ENCODE peak calls at places on chromosomes 2 and 18, in nine cellular contexts. M is IMR-90, V is GM13976, F is sigmoid colon, R is brain microvascular endothelial cell, U is mammary epithelial cell, Y is neural crest cell, G is tibial nerve, S is GM06990. X is an unnamed sample.

GRCh38 chr18:55031164-55031563 is 71.9 kb upstream of the CCDC68 start:
- DNase-seq in G (no peak), M (no peak), Y (no peak), V (no peak), S (no peak), R (no peak), U (no peak), F (no peak), X (no peak)

GRCh38 chr2:73736378-73736777 is 767 bp downstream of the TPRKB start:
- DNase-seq in V (no peak), M (no peak), F (no peak), S (no peak), R (no peak), Y (no peak), G (no peak), U (no peak), X (no peak)

GRCh38 chr18:13640266-13640860 is 86.0 kb downstream of the FAM210A start:
- DNase-seq in F (peak), S (no peak), G (no peak), R (no peak), V (no peak), M (no peak), Y (no peak), U (no peak), X (no peak)

GRCh38 chr2:28231110-28231621 is 161.5 kb upstream of the FOSL2 start:
- DNase-seq in V (no peak), U (peak), M (peak), R (no peak), Y (no peak), F (no peak), G (no peak), S (no peak), X (no peak)

GRCh38 chr2:866009-866680 is 84.5 kb upstream of the SNTG2 start:
- DNase-seq in M (no peak), Y (no peak), F (no peak), S (no peak), R (no peak), G (no peak), U (no peak), V (no peak), X (no peak)

GRCh38 chr2:120710256-120710655 is 25.4 kb upstream of the GLI2 start:
- DNase-seq in V (no peak), F (no peak), M (peak), U (no peak), S (no peak), G (peak), R (peak), Y (no peak), X (no peak)

GRCh38 chr2:239467281-239467955 is 66.6 kb upstream of the HDAC4 start:
- DNase-seq in Y (no peak), F (peak), G (no peak), R (no peak), S (no peak), V (no peak), M (no peak), U (no peak), X (no peak)

GRCh38 chr2:157229572-157229971 is 27.9 kb upstream of the GALNT5 start:
- DNase-seq in U (peak), M (peak), G (no peak), V (no peak), S (no peak), Y (no peak), R (peak), F (no peak), X (no peak)

GRCh38 chr2:3041246-3041645 is 336.4 kb downstream of the EIPR1 start:
- DNase-seq in V (no peak), M (no peak), S (no peak), G (no peak), R (no peak), F (no peak), U (no peak), Y (no peak), X (no peak)

GRCh38 chr18:45801396-45802004 is 24.0 kb upstream of the SIGLEC15 start:
- DNase-seq in G (no peak), V (no peak), M (no peak), Y (no peak), U (peak), F (no peak), R (no peak), S (no peak), X (no peak)
- TF ChIP-seq CTCF in G (no peak), V (no peak), M (no peak), Y (no peak), U (no peak), F (no peak), R (no peak), S (no peak), X (no peak)

DNA sequence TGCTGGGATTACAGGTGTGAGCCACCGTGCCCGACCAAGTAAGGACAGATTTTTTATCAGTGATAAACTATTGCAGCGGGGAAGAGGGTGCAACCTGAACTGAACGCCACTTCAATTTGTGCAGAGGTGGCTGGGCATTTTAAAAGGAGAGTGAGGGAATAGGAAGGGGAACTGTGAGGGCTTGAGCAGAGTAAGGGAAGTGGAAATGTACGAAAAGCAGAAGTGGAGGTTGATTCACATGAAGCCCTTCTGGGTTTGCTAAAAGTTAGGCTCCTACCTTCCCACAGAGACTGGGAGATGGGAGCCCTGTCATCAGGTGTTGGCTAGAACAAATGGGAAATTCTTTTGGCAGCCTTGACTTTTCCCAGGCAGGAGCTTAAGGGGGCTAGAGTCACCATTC is 6.1 kb downstream of the STK11IP start:
- DNase-seq in F (no peak), U (no peak), G (no peak), Y (no peak), M (no peak), V (no peak), S (no peak), R (no peak), X (no peak)
- TF ChIP-seq CTCF in F (no peak), U (no peak), G (no peak), Y (no peak), M (no peak), V (no peak), S (no peak), R (no peak), X (no peak)

GRCh38 chr2:236237468-236238190 is 26.6 kb downstream of the ASB18 start:
- DNase-seq in V (no peak), G (no peak), U (no peak), S (no peak), M (no peak), F (no peak), R (no peak), Y (no peak), X (no peak)

GRCh38 chr2:236238756-236239155 is 25.4 kb downstream of the ASB18 start:
- DNase-seq in U (no peak), R (no peak), M (no peak), V (no peak), S (no peak), G (no peak), F (no peak), Y (no peak), X (no peak)

GRCh38 chr2:236239276-236240065 is 24.7 kb downstream of the ASB18 start:
- DNase-seq in S (no peak), Y (no peak), V (no peak), F (no peak), U (no peak), G (no peak), M (no peak), R (no peak), X (no peak)

GRCh38 chr2:236240228-236240990 is 23.8 kb downstream of the ASB18 start:
- DNase-seq in V (no peak), S (no peak), G (no peak), U (no peak), F (no peak), M (peak), R (peak), Y (no peak), X (no peak)

GRCh38 chr2:236236559-236237450 is 27.4 kb downstream of the ASB18 start:
- DNase-seq in G (no peak), U (no peak), R (no peak), Y (no peak), M (no peak), S (no peak), F (no peak), V (no peak), X (no peak)
- TF ChIP-seq CTCF in G (no peak), U (no peak), R (peak), Y (no peak), M (no peak), S (no peak), F (no peak), V (no peak), X (no peak)

GRCh38 chr2:135799738-135800137 is 37.2 kb downstream of the LCT start:
- DNase-seq in Y (no peak), V (no peak), G (no peak), M (no peak), S (no peak), R (no peak), U (no peak), F (no peak), X (no peak)
- TF ChIP-seq CTCF in Y (peak), V (no peak), G (no peak), M (no peak), S (peak), R (peak), U (no peak), F (no peak), X (no peak)

DNA sequence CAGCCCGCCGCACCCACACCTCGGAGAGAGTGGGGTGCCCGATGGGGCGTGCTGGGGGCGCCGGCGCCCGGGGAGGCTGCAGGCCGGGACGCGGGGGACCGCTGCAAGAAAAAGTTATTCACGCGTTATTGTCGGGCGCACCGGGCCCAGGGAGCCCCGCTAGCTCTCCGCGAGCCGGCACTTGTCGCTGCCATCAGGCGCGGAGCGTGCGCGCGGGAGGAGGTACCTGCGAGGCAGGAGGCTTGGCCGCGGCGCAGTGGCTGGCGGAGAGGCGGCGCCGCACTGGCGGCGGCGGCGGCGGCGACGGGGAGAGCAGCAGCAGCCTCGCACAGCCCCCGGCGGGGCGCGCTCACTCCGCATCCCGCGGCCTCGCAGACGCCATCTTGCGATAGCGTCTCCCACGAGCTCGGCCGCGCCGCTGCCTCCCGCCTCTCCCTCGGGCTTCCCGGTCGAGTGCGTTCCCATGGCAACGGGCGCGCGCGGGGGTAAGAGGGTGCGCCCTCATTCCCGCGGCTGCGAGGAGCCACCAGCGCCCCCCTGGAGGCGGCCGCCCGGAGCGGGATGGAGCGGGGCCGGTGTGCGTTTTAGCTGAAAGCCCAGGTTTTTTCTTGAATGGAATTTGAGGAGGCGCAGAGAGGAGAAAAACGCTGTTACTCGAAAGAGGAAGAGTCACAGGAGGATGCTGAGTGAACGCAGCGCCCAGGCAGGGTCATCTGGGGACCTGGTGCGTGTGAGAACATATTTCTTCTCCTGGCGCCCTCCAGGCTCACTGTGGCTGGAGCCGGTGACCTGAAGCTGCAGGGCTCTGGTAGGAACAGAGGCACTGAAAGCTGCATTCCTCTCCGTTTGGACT is at the start of gene CHN1:
- DNase-seq in S (peak), Y (peak), V (peak), U (peak), G (peak), R (peak), M (peak), F (peak), X (peak)
- TF ChIP-seq CTCF in S (no peak), Y (peak), V (no peak), U (no peak), G (no peak), R (no peak), M (peak), F (no peak), X (no peak)

GRCh38 chr2:46184794-46185583 is 112.2 kb upstream of the EPAS1 start:
- DNase-seq in F (no peak), R (no peak), S (no peak), V (no peak), G (no peak), U (no peak), M (no peak), Y (no peak), X (no peak)
- TF ChIP-seq CTCF in F (no peak), R (peak), S (peak), V (no peak), G (no peak), U (peak), M (peak), Y (no peak), X (peak)

DNA sequence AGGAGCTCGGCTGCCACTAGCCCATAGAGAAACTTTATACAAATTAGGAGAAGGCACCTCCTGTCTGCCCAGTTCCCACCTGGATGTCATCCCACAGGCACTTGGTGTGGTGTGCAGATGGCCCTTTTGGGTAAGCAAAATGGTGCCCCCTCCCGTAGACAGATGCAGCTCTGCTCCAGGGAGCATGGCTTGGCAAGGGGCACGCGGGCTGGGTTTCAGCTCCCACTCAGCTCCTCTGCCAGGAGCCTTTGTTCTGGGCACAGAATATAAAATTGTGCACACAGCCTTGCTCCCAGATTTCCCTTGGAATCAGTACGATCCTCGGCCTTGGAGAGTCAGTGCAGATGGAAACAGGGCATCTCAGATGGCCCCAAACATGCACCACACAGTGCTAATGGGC is 20.3 kb upstream of the KCNF1 start:
- DNase-seq in U (no peak), G (no peak), F (no peak), Y (no peak), M (no peak), S (no peak), R (no peak), V (no peak), X (no peak)
- TF ChIP-seq CTCF in U (no peak), G (no peak), F (no peak), Y (no peak), M (no peak), S (no peak), R (no peak), V (no peak), X (no peak)

GRCh38 chr2:102942098-102942497 is 180.3 kb downstream of the TMEM182 start:
- DNase-seq in G (no peak), F (no peak), Y (no peak), M (no peak), R (no peak), S (no peak), U (no peak), V (no peak), X (no peak)
- TF ChIP-seq CTCF in G (no peak), F (no peak), Y (no peak), M (no peak), R (no peak), S (no peak), U (no peak), V (no peak), X (no peak)

GRCh38 chr18:22368066-22368465 is 49.6 kb downstream of the CTAGE1 start:
- DNase-seq in F (no peak), S (no peak), G (no peak), U (no peak), Y (no peak), M (no peak), V (no peak), R (no peak), X (no peak)

DNA sequence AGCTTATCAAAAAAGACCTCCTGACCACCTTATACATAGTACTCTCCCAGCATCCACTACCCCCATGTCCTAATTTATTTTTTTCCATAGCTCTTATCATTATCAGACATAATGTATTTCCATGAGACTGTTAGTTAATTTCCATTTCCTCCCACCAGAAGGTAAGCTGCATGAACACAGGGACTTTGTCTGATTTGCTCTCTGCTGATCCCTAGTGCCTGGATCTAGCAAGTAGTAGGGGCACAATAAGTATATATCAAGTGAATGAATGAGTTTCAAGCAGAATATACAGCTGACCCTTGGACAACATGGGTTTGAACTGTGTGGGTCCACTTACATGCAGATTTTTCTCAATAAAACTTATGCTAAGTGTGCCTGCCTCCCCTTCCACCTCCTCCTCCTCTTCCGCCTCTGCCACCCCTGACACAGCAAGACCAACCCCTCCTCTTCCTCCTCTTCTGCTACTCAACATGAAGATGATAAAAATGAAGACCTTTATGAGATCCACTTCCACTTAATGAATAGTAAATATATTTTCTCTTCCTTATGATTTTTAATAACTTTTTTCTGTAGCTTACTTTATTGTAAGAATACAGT is 53.8 kb downstream of the CTAGE1 start:
- DNase-seq in R (no peak), V (no peak), U (no peak), F (no peak), Y (no peak), G (no peak), M (peak), S (no peak), X (no peak)
- TF ChIP-seq CTCF in R (peak), V (no peak), U (peak), F (no peak), Y (no peak), G (peak), M (peak), S (no peak), X (no peak)

DNA sequence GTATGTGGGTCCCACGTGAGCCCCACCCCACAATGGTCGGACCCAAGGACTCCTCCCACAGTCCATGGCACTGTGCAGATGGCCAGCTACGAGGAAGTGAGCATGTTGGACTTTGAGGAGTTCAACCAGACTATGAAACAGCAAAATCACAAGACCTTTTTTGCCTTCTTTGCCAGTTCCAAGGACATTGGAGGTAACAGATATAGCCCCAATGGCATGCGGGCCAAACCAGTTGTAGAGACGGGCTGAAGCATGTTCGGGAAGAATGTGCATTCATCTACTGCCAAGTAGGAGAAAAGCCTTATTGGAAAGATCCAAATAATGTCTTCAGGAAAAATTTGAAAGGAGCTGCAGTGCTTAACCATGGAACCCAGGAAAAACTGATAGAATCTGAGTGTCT is 12.6 kb downstream of the DNER start:
- DNase-seq in M (no peak), G (no peak), F (no peak), R (no peak), S (no peak), Y (no peak), U (peak), V (no peak), X (no peak)
- TF ChIP-seq CTCF in M (no peak), G (no peak), F (no peak), R (no peak), S (no peak), Y (no peak), U (no peak), V (no peak), X (no peak)

X was measured in GM10248.